ENCODE peak calls at places on chromosome 7, in seven cellular contexts. L is lung; X is thoracic aorta; I is ovary; H is foreskin keratinocyte; V is left ventricle myocardium inferior; G is CD4-positive, alpha-beta memory T cell. U is an unnamed sample. For H3K4me1, the result is how much of the 10 kb centered on the place peaks cover.

GRCh38 chr7:118684796-118685195 is 460.3 kb downstream of the ANKRD7 start:
- DNase-seq in H (no peak), I (no peak), G (no peak), X (no peak), L (no peak), V (no peak), U (no peak)

GRCh38 chr7:41940760-41941343 is 238.0 kb upstream of the INHBA start:
- DNase-seq in I (peak), G (peak), L (peak), V (peak), X (no peak), H (peak), U (peak)

GRCh38 chr7:150855476-150856302 is 3.4 kb downstream of the AOC1 start:
- DNase-seq in L (no peak), I (no peak), G (no peak), X (no peak), V (no peak), H (peak), U (no peak)

GRCh38 chr7:93955304-93955703 is 33.8 kb downstream of the GNG11 start:
- DNase-seq in L (no peak), V (no peak), I (no peak), G (no peak), H (no peak), X (no peak), U (no peak)

GRCh38 chr7:27172823-27173411 is 1.2 kb downstream of the HOXA10 start:
- DNase-seq in G (no peak), X (no peak), I (peak), L (no peak), V (peak), H (peak), U (peak)

GRCh38 chr7:85464042-85464651 is 277.3 kb upstream of the SEMA3D start:
- DNase-seq in V (no peak), L (no peak), I (no peak), G (no peak), H (no peak), X (no peak), U (no peak)

GRCh38 chr7:39428221-39428620 is 138.0 kb upstream of the YAE1 start:
- DNase-seq in L (no peak), H (peak), V (no peak), I (no peak), G (no peak), X (no peak), U (no peak)

GRCh38 chr7:100902638-100903037 is 7.0 kb upstream of the ACHE start:
- DNase-seq in G (no peak), L (no peak), V (no peak), H (no peak), I (no peak), X (no peak), U (no peak)

GRCh38 chr7:74305987-74306736 is 17.0 kb downstream of the CLIP2 start:
- DNase-seq in L (no peak), H (no peak), V (no peak), G (no peak), X (no peak), I (peak), U (no peak)

GRCh38 chr7:74306737-74307469 is 17.7 kb downstream of the CLIP2 start:
- DNase-seq in H (no peak), L (no peak), I (peak), G (no peak), X (no peak), V (peak), U (no peak)

GRCh38 chr7:74307738-74308505 is 18.7 kb downstream of the CLIP2 start:
- DNase-seq in V (no peak), I (no peak), L (no peak), X (no peak), G (no peak), H (no peak), U (no peak)

GRCh38 chr7:74302745-74303221 is 13.6 kb downstream of the CLIP2 start:
- DNase-seq in I (no peak), H (no peak), V (no peak), G (no peak), L (no peak), X (no peak), U (no peak)

DNA sequence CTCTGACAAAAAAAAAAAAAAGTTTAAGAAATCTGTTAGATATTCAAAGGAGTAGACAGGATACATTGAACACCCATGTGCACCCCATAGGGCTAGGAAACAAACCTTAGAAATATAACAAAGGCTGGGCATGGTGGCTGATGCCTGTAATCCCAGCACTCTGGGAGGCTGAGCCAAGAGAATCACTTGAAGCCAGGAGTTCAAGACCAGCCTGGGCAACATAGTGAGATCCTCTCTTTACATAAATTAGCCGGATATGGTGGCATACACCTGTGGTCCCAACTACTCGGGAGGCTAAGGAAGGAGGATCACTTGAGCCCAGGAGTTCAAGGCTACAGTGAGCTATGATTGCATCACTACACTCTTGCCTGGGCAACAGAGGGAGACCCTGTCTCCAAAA is 15.3 kb downstream of the CLIP2 start:
- DNase-seq in G (no peak), V (no peak), X (no peak), I (no peak), L (no peak), H (no peak), U (no peak)
- H3K4me1 ChIP-seq in G (under half), V (under half), X (under half), I (under half), L (under half), H (under half), U (under half)

GRCh38 chr7:36279251-36279925 is 110.3 kb upstream of the ANLN start:
- DNase-seq in X (no peak), I (no peak), V (no peak), H (no peak), L (no peak), G (no peak), U (peak)
- H3K4me1 ChIP-seq in X (under half), I (under half), V (half or more), H (under half), L (under half), G (under half), U (under half)

DNA sequence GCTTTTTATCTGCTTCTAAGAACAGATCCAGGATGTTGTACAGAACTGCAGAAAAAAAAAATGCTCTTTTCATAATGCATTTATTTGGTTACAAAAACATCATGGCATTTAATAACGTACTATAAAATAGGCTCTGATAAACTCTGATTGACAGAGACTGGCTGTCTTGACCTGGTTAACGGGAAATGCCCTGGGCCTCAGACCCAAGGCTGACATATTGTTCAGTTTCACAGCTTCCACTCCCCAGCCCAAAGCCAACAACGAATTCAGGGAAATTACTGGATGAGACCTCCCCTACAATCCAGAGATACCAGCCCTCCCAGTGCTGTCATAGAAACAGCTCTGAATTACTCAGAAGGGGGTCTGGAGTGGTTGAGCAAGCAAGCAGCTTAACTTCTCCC is 260.1 kb downstream of the CREB5 start:
- DNase-seq in L (no peak), X (no peak), V (no peak), I (no peak), H (no peak), G (no peak), U (no peak)
- H3K4me1 ChIP-seq in L (under half), X (under half), V (under half), I (under half), H (under half), G (under half), U (under half)

GRCh38 chr7:16651391-16652254 is 5.6 kb downstream of the BZW2 start:
- DNase-seq in I (no peak), X (no peak), G (no peak), H (no peak), V (no peak), L (no peak), U (no peak)
- H3K4me1 ChIP-seq in I (under half), X (under half), G (under half), H (under half), V (half or more), L (under half), U (under half)

DNA sequence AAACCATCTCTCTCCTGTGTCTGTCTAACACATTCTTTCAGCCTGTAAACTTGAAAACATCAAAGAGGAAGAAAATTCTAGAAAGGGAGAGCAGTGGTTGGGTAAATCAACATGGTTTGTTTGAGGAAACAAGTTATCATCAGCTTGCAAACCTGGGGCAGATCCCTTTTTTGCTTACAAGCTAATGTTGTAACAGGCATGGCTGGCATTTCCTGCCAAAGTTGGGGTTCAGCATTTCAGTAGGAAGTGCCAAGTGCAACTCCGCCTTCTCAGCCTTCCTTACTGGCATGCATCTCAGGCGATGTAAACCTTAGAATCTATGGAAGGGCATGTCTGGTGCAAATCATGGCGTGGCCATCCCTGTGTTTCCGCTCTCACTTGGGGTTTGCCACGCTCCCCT is 112.7 kb downstream of the EEPD1 start:
- DNase-seq in X (no peak), G (no peak), V (no peak), L (no peak), I (no peak), H (no peak), U (no peak)
- H3K4me1 ChIP-seq in X (under half), G (under half), V (under half), L (under half), I (under half), H (under half), U (under half)

DNA sequence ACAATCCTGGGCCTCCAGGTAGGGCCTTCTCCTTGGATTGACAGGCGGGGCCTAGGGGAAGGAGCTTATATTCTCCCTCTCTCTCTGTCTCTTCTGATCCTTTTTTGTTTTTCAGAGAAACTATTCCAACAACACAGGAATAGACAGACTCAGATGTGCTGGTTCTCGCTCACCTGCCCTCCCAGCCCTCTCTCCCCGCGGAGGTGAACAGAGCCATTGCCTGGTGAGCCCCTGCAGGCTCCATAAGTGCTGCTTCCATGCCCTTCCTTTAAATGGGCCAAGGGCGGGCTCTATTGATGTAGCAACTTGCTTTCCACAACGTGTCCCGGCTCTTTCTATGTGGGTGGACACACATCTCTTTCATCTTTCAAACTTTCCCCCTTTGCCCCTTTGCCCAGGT is 47.2 kb upstream of the IGFBP3 start:
- DNase-seq in V (no peak), I (no peak), L (no peak), X (no peak), H (no peak), G (no peak), U (no peak)
- H3K4me1 ChIP-seq in V (under half), I (under half), L (under half), X (under half), H (under half), G (under half), U (under half)

GRCh38 chr7:55499591-55499990 is 72.7 kb downstream of the VOPP1 start:
- DNase-seq in G (no peak), H (no peak), I (no peak), V (no peak), X (no peak), L (no peak), U (no peak)
- H3K4me1 ChIP-seq in G (half or more), H (under half), I (under half), V (half or more), X (under half), L (under half), U (under half)

DNA sequence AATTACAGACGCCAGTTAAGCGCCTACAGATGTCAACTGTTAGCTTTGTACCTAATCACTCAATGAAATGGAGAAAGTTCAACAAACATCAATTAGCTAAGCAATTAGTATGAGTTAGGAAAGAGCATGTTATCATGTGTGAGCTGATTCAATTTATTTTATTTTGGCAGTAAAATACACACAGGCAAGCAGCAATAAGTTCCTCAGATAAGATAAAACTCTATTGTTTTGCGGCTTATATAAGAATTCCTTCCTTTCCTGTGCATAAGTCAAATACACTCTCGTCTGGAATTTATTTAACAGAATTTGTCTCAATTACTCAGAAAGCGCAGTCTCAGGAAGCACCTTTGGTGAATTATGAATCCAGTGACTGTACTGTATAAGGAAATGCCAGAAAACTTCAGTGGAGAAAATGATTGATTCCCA is 427.0 kb upstream of the GALNT17 start:
- DNase-seq in I (no peak), G (no peak), X (no peak), V (no peak), H (no peak), L (no peak), U (no peak)
- H3K4me1 ChIP-seq in I (under half), G (under half), X (under half), V (under half), H (under half), L (under half), U (under half)

U was measured in breast epithelium.